ENCODE peak calls at places on chromosomes 3 and 15, in nine cellular contexts. B is H1, H is endothelial cell, T is fibroblast of the aortic adventitia, O is tibial artery, G is BJ, P is A549, M is epithelial cell of esophagus, Y is mammary epithelial cell. L is an unnamed sample.

GRCh38 chr3:95971573-95971972 is 842.8 kb upstream of the EPHA6 start:
- DNase-seq in P (no peak), T (peak), B (no peak), H (no peak), O (no peak), Y (no peak), G (no peak), M (no peak), L (no peak)

GRCh38 chr3:126128504-126129407 is 44.8 kb upstream of the SLC41A3 start:
- DNase-seq in M (no peak), B (peak), O (peak), G (no peak), Y (no peak), H (no peak), T (no peak), P (no peak), L (no peak)

GRCh38 chr15:89195836-89196235 is 25.5 kb downstream of the RLBP1 start:
- DNase-seq in Y (no peak), H (no peak), O (peak), P (no peak), M (no peak), G (peak), B (no peak), T (peak), L (peak)

GRCh38 chr3:83302091-83302490 is 1540.6 kb upstream of the GBE1 start:
- DNase-seq in M (no peak), B (no peak), T (no peak), P (no peak), Y (no peak), G (no peak), O (no peak), H (no peak), L (no peak)

GRCh38 chr15:40029979-40030893 is 8.7 kb downstream of the SRP14 start:
- DNase-seq in M (peak), G (no peak), T (peak), P (no peak), Y (no peak), H (peak), O (no peak), B (no peak), L (peak)

GRCh38 chr3:98333989-98334606 is 19.6 kb upstream of the OR5K4 start:
- DNase-seq in Y (peak), P (no peak), B (no peak), H (no peak), M (peak), T (no peak), O (no peak), G (no peak), L (peak)

GRCh38 chr15:34582461-34583357 is 742 bp downstream of the GOLGA8B start:
- DNase-seq in B (peak), P (peak), O (no peak), T (peak), G (no peak), Y (peak), M (peak), H (peak), L (peak)

GRCh38 chr15:98635848-98636247 is 12.5 kb upstream of the IGF1R start:
- DNase-seq in Y (no peak), H (no peak), O (no peak), B (no peak), G (no peak), T (no peak), P (no peak), M (no peak), L (no peak)

GRCh38 chr3:100423611-100424010 is 22.3 kb downstream of the LNP1 start:
- DNase-seq in Y (no peak), P (no peak), G (no peak), B (no peak), T (no peak), H (no peak), O (no peak), M (no peak), L (no peak)

GRCh38 chr15:41827290-41827879 is 507 bp upstream of the JMJD7 start:
- DNase-seq in G (no peak), O (no peak), T (no peak), M (peak), H (no peak), P (no peak), B (peak), Y (no peak), L (no peak)

GRCh38 chr3:64224826-64225606 is at the start of gene PRICKLE2:
- DNase-seq in P (peak), H (peak), B (no peak), T (peak), O (peak), G (peak), Y (peak), M (peak), L (peak)
- TF ChIP-seq CTCF in P (peak), H (no peak), B (no peak), T (peak), O (peak), G (peak), Y (peak), M (no peak), L (peak)

GRCh38 chr3:146020969-146021368 is 140.0 kb downstream of the PLOD2 start:
- DNase-seq in Y (no peak), M (no peak), O (no peak), P (no peak), H (no peak), T (no peak), B (no peak), G (no peak), L (no peak)
- TF ChIP-seq CTCF in Y (no peak), M (no peak), O (no peak), P (no peak), H (no peak), T (no peak), B (peak), G (no peak), L (no peak)

GRCh38 chr3:146577662-146578061 is 27.5 kb downstream of the PLSCR5 start:
- DNase-seq in H (no peak), T (peak), M (peak), G (no peak), O (no peak), Y (peak), P (no peak), B (no peak), L (peak)
- TF ChIP-seq CTCF in H (no peak), T (peak), M (peak), G (peak), O (peak), Y (peak), P (peak), B (peak), L (peak)

GRCh38 chr3:150303776-150304175 is 104.3 kb upstream of the TSC22D2 start:
- DNase-seq in H (peak), O (no peak), P (peak), T (no peak), G (no peak), M (no peak), B (no peak), Y (no peak), L (no peak)
- TF ChIP-seq CTCF in H (peak), O (no peak), P (peak), T (peak), G (no peak), M (peak), B (peak), Y (peak), L (peak)

GRCh38 chr15:75142499-75142898 is 59.2 kb upstream of the C15orf39 start:
- DNase-seq in Y (no peak), T (no peak), H (no peak), O (no peak), M (no peak), B (no peak), G (no peak), P (no peak), L (no peak)

GRCh38 chr15:75143738-75144334 is 57.8 kb upstream of the C15orf39 start:
- DNase-seq in G (no peak), Y (no peak), B (no peak), T (no peak), O (no peak), H (no peak), P (no peak), M (no peak), L (peak)

GRCh38 chr15:75148293-75148692 is 53.4 kb upstream of the C15orf39 start:
- DNase-seq in P (no peak), T (no peak), H (no peak), O (no peak), M (no peak), Y (no peak), B (no peak), G (no peak), L (no peak)

GRCh38 chr15:75149911-75150709 is 51.6 kb upstream of the C15orf39 start:
- DNase-seq in T (peak), Y (peak), M (peak), H (no peak), P (no peak), G (peak), B (no peak), O (no peak), L (peak)

GRCh38 chr15:75145027-75145841 is 56.4 kb upstream of the C15orf39 start:
- DNase-seq in G (no peak), P (peak), O (no peak), B (no peak), H (no peak), M (no peak), Y (no peak), T (no peak), L (no peak)
- TF ChIP-seq CTCF in G (no peak), P (peak), O (no peak), B (no peak), H (no peak), M (no peak), Y (no peak), T (no peak), L (no peak)

GRCh38 chr15:81407679-81408078 is 33.7 kb upstream of the TMC3 start:
- DNase-seq in G (no peak), O (no peak), Y (no peak), T (no peak), P (no peak), H (no peak), M (no peak), B (no peak), L (no peak)

GRCh38 chr15:81410318-81410753 is 36.3 kb upstream of the TMC3 start:
- DNase-seq in T (peak), M (peak), O (peak), G (peak), H (peak), Y (peak), P (peak), B (peak), L (peak)

GRCh38 chr15:81411969-81412633 is 38.1 kb upstream of the TMC3 start:
- DNase-seq in P (no peak), B (no peak), H (no peak), O (no peak), G (no peak), M (no peak), T (peak), Y (no peak), L (no peak)

GRCh38 chr15:81413851-81414250 is 39.8 kb upstream of the TMC3 start:
- DNase-seq in O (no peak), Y (no peak), T (no peak), B (no peak), M (no peak), G (no peak), H (no peak), P (no peak), L (no peak)

DNA sequence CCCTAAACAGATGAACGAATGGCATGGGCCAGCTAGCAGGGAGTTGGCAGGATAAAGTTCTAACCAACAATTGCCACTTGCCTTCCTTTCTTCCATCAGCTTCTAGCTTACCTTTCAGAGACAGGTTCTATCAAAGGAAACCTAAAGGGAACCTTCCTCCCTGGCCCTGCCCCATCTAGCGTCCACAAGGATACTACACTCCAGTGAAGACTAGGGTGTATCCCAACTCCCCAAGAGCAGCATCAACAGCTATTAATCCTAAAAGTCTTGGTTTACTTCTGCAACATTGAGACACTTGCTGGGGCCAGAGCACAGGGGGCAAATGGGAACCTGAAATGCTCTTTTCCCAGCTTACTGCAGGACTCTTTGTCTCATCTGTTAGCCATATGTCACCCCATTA is 37.0 kb upstream of the TMC3 start:
- DNase-seq in G (no peak), M (peak), H (no peak), Y (no peak), B (no peak), P (no peak), T (no peak), O (no peak), L (no peak)
- TF ChIP-seq CTCF in G (peak), M (peak), H (no peak), Y (no peak), B (peak), P (peak), T (no peak), O (no peak), L (peak)

GRCh38 chr15:28879551-28879950 is 6.2 kb upstream of the APBA2 start:
- DNase-seq in T (no peak), P (no peak), B (no peak), Y (no peak), O (no peak), M (no peak), G (no peak), H (no peak), L (no peak)

GRCh38 chr15:28878209-28878608 is 7.6 kb upstream of the APBA2 start:
- DNase-seq in B (no peak), O (no peak), H (no peak), Y (no peak), G (no peak), T (no peak), M (no peak), P (no peak), L (no peak)

GRCh38 chr15:28881600-28881999 is 4.2 kb upstream of the APBA2 start:
- DNase-seq in G (no peak), B (no peak), M (no peak), O (no peak), P (no peak), Y (no peak), H (no peak), T (no peak), L (no peak)

GRCh38 chr15:28880680-28881079 is 5.1 kb upstream of the APBA2 start:
- DNase-seq in H (no peak), G (no peak), P (no peak), O (no peak), Y (no peak), T (no peak), M (no peak), B (no peak), L (no peak)

DNA sequence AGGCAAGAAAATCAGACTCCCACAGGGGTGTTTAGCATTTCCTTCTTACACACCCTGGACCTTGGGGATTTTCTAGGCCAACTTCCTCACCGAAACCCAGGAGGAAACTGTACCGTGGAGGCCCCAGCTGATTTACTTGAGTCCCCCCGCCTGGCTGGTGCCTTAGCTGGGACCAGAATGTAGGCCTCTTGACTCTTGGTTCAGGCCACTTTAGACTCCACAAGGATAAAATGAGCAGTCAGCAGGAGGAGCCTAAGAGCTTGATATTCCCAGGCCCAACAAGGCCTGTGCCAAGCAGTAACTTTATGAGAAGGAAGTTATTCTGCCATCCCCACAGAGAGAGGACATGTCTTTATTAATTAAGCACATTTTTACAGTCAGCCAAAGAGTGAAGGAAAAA is 4.6 kb upstream of the APBA2 start:
- DNase-seq in O (no peak), P (no peak), B (no peak), M (peak), T (no peak), Y (no peak), H (no peak), G (no peak), L (peak)
- TF ChIP-seq CTCF in O (no peak), P (peak), B (no peak), M (no peak), T (no peak), Y (no peak), H (no peak), G (peak), L (peak)

GRCh38 chr3:20097015-20097414 is 56.8 kb downstream of the KAT2B start:
- DNase-seq in H (no peak), M (no peak), Y (no peak), O (no peak), P (no peak), T (peak), G (no peak), B (no peak), L (peak)

GRCh38 chr3:20099020-20099539 is 58.8 kb downstream of the KAT2B start:
- DNase-seq in M (no peak), B (no peak), G (no peak), H (no peak), P (no peak), O (no peak), T (no peak), Y (no peak), L (no peak)

GRCh38 chr3:20103731-20104130 is 63.5 kb downstream of the KAT2B start:
- DNase-seq in M (no peak), G (no peak), O (no peak), Y (no peak), P (no peak), T (no peak), H (no peak), B (no peak), L (no peak)

GRCh38 chr3:20101041-20101440 is 60.8 kb downstream of the KAT2B start:
- DNase-seq in H (no peak), T (no peak), Y (no peak), P (no peak), B (no peak), O (no peak), G (no peak), M (no peak), L (no peak)

DNA sequence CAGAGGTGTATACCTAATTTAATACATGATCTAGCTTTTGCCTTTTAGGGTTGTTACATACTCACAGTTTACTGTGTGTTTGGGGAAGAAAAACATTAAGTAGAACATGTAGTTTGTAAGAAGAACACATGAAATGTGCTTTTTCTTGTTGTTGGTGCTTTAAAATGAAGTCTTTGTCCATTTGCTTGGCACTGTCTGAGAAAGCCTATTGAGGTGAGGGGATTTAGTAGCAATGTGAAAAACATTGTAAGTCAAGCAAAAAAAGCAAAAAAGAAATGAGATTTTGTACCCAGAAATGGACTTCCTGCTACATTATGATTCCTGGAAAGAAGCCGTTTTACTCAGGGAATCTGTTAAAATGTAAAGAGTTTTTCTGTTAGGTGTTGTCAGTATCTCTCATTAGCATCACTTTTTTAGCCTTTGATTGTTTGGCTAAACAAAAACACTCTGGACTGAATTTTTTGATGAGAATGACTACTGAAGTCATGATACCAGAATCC is 59.9 kb downstream of the KAT2B start:
- DNase-seq in P (no peak), T (no peak), B (no peak), M (no peak), O (no peak), Y (no peak), H (no peak), G (no peak), L (no peak)
- TF ChIP-seq CTCF in P (no peak), T (no peak), B (no peak), M (no peak), O (no peak), Y (no peak), H (no peak), G (no peak), L (no peak)

DNA sequence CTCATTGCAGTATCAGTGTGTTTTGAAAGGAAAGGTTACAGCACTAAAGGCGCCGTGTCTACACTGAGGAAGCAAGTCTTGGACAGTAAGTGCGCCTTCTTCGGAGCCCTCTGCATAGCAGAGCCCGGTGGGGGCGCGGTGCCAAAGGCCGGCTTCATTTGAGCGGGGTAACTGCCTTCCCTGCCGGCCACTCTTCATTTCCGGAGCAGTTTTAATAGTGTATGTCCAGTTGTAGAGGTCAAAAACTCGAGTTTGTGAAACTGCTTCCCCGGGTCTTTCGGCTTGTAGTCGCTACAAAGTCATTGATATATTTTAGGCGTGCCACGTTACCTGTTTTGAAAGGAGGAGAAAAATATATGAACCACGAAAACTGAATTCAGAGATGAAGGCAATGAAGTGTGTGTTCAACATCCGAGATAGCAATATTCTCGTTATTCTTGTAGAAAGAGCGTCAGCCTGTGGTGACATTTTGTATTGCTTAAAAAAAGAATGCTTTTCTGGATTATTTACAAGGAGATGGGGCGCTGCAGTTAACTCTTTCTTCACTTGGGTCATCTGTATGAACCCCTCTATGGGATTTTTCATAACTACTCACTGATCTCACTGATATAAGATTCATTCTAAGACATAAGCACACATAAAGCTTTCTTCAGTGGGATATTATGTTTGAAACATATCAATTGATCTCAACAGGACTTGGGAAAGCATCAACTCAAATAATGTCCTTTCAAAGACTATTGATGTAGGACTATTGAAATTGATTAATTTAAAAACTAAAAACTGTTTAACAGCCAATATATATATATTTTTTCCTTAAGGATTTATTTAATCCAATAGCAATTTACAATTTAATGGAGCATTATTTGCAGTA is 3.0 kb downstream of the ALCAM start:
- DNase-seq in M (peak), T (peak), P (peak), H (peak), Y (peak), O (peak), B (peak), G (no peak), L (peak)
- TF ChIP-seq CTCF in M (peak), T (peak), P (peak), H (peak), Y (peak), O (peak), B (peak), G (peak), L (peak)